ENCODE peak calls at places on chromosomes 11 and 22, in five cellular contexts. One of them, this sample, is unnamed.

GRCh38 chr11:88105952-88106351 is 69.3 kb downstream of the RAB38 start:
- DNase-seq in NCI-H510A: no peak
- DNase-seq in HL-60: no peak
- DNase-seq in GM10248: no peak
- DNase-seq in breast epithelium: no peak
- DNase-seq in this sample: no peak

GRCh38 chr11:70112017-70112434 is 33.9 kb downstream of the ANO1 start:
- DNase-seq in breast epithelium: peak; percentile 53
- DNase-seq in NCI-H510A: no peak
- DNase-seq in HL-60: no peak
- DNase-seq in GM10248: no peak
- DNase-seq in this sample: no peak

GRCh38 chr11:2693851-2694261 is 5.9 kb downstream of the KCNQ1OT1 start:
- DNase-seq in NCI-H510A: no peak
- DNase-seq in GM10248: no peak
- DNase-seq in HL-60: no peak
- DNase-seq in breast epithelium: no peak
- DNase-seq in this sample: no peak

GRCh38 chr22:46405925-46406324 is 70.4 kb downstream of the TRMU start:
- DNase-seq in breast epithelium: no peak
- DNase-seq in HL-60: no peak
- DNase-seq in GM10248: no peak
- DNase-seq in NCI-H510A: no peak
- DNase-seq in this sample: no peak

GRCh38 chr11:30015725-30016449 is 943 bp downstream of the KCNA4 start:
- DNase-seq in HL-60: no peak
- DNase-seq in NCI-H510A: no peak
- DNase-seq in GM10248: no peak
- DNase-seq in breast epithelium: no peak
- DNase-seq in this sample: no peak

GRCh38 chr11:132941024-132941646 is 591.2 kb downstream of the OPCML start:
- DNase-seq in GM10248: no peak
- DNase-seq in HL-60: no peak
- DNase-seq in breast epithelium: no peak
- DNase-seq in NCI-H510A: peak; percentile 12
- DNase-seq in this sample: no peak

GRCh38 chr11:82782825-82783374 is 49.2 kb upstream of the FAM181B start:
- DNase-seq in GM10248: no peak
- DNase-seq in NCI-H510A: no peak
- DNase-seq in breast epithelium: no peak
- DNase-seq in HL-60: no peak
- DNase-seq in this sample: no peak

GRCh38 chr11:115042002-115042401 is 363.7 kb downstream of the NXPE2 start:
- DNase-seq in NCI-H510A: no peak
- DNase-seq in GM10248: no peak
- DNase-seq in HL-60: no peak
- DNase-seq in breast epithelium: no peak
- DNase-seq in this sample: no peak

GRCh38 chr11:86416494-86416893 is 41.8 kb downstream of the CCDC81 start:
- DNase-seq in GM10248: no peak
- DNase-seq in breast epithelium: no peak
- DNase-seq in NCI-H510A: no peak
- DNase-seq in HL-60: no peak
- DNase-seq in this sample: no peak

GRCh38 chr22:50302564-50302963 is 4.9 kb downstream of the PLXNB2 start:
- DNase-seq in NCI-H510A: no peak
- DNase-seq in breast epithelium: no peak
- DNase-seq in GM10248: no peak
- DNase-seq in HL-60: no peak
- DNase-seq in this sample: no peak

GRCh38 chr22:29217827-29218757 is 12.4 kb downstream of the EMID1 start:
- DNase-seq in HL-60: no peak
- DNase-seq in NCI-H510A: no peak
- DNase-seq in breast epithelium: no peak
- DNase-seq in GM10248: no peak
- DNase-seq in this sample: no peak

GRCh38 chr22:47395481-47395880 is 633.0 kb downstream of the TBC1D22A start:
- DNase-seq in HL-60: no peak
- DNase-seq in breast epithelium: no peak
- DNase-seq in NCI-H510A: peak; percentile 43
- DNase-seq in GM10248: no peak
- DNase-seq in this sample: no peak

GRCh38 chr22:38873469-38874411 is 1.7 kb upstream of the CBX6 start:
- DNase-seq in HL-60: no peak
- DNase-seq in NCI-H510A: peak; percentile 68
- DNase-seq in breast epithelium: peak; percentile 17
- DNase-seq in GM10248: peak; percentile 64
- DNase-seq in this sample: no peak

GRCh38 chr22:23823331-23823791 is 15.4 kb downstream of the DERL3 start:
- DNase-seq in breast epithelium: peak; percentile 39
- DNase-seq in GM10248: no peak
- DNase-seq in HL-60: no peak
- DNase-seq in NCI-H510A: no peak
- DNase-seq in this sample: no peak

GRCh38 chr11:9265211-9266131 is at the start of gene DENND5A:
- DNase-seq in breast epithelium: peak; percentile 69
- DNase-seq in HL-60: peak; percentile 68
- DNase-seq in NCI-H510A: peak; percentile 34
- DNase-seq in GM10248: peak; percentile 94
- DNase-seq in this sample: peak; percentile 79

GRCh38 chr11:114280696-114281095 is 15.5 kb upstream of the NNMT start:
- DNase-seq in HL-60: peak; percentile 42
- DNase-seq in GM10248: no peak
- DNase-seq in NCI-H510A: peak; percentile 66
- DNase-seq in breast epithelium: peak; percentile 47
- DNase-seq in this sample: peak; percentile 56

GRCh38 chr11:122253541-122254317 is 137.7 kb upstream of the BLID start:
- DNase-seq in NCI-H510A: no peak
- DNase-seq in GM10248: no peak
- DNase-seq in HL-60: peak; percentile 80
- DNase-seq in breast epithelium: no peak
- DNase-seq in this sample: no peak